ENCODE peak calls at places on chromosomes 5 and 9, in five cellular contexts. W, D, K, R and U are unnamed samples.

GRCh38 chr9:22216730-22217160 is 207.6 kb upstream of the CDKN2B start:
- DNase-seq in K (no peak), W (no peak), R (peak), D (no peak), U (no peak)

GRCh38 chr9:86282979-86283535 is 719 bp upstream of the ISCA1 start:
- DNase-seq in D (no peak), W (peak), R (no peak), K (no peak), U (no peak)

GRCh38 chr5:69295088-69295754 is 37.4 kb downstream of the CCDC125 start:
- DNase-seq in R (no peak), W (no peak), D (no peak), K (peak), U (no peak)

GRCh38 chr5:56321236-56321881 is 88.2 kb upstream of the ANKRD55 start:
- DNase-seq in K (no peak), D (no peak), W (no peak), R (no peak), U (no peak)

GRCh38 chr5:34957857-34958690 is 28.7 kb downstream of the DNAJC21 start:
- DNase-seq in D (no peak), K (peak), R (peak), W (peak), U (no peak)

GRCh38 chr9:134987906-134988700 is 70.4 kb upstream of the FCN1 start:
- DNase-seq in K (no peak), D (no peak), W (no peak), R (no peak), U (no peak)

GRCh38 chr5:14816999-14817761 is 54.4 kb downstream of the ANKH start:
- DNase-seq in D (no peak), R (no peak), W (no peak), K (no peak), U (no peak)

GRCh38 chr9:27086818-27087680 is 22.0 kb upstream of the TEK start:
- DNase-seq in R (no peak), D (no peak), W (no peak), K (no peak), U (no peak)

GRCh38 chr5:14782591-14782990 is 89.0 kb downstream of the ANKH start:
- DNase-seq in K (no peak), D (no peak), R (no peak), W (no peak), U (no peak)

GRCh38 chr5:3139596-3139995 is 388.1 kb upstream of the IRX2 start:
- DNase-seq in D (no peak), W (no peak), K (no peak), R (no peak), U (no peak)
- TF ChIP-seq GABPA in D (no peak), W (no peak), K (no peak), R (no peak), U (no peak)

GRCh38 chr9:137590469-137591383 is at the start of gene ZMYND19:
- DNase-seq in W (peak), D (peak), R (peak), K (peak), U (peak)
- TF ChIP-seq EP300 in W (no peak), D (no peak), R (no peak), K (no peak), U (no peak)

GRCh38 chr9:77290373-77290772 is 113.0 kb downstream of the VPS13A start:
- DNase-seq in K (no peak), W (no peak), R (no peak), D (no peak), U (no peak)
- TF ChIP-seq GABPA in K (no peak), W (no peak), R (no peak), D (no peak), U (no peak)

DNA sequence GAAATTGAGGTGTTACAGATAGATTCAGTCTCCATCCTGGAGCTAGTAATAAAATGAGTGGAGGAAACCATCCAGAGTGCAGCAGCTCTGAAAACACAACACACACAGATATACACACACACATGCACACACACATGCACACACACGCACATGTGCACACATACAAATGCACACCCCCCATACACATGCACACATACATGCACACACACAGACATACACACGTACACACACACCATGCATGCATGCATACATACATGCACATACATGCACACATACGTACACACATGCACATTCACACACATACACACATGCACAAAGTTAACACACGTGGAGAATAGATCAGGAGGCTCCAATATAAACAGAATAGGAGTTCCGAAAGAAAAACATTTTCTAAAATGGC is 21.0 kb upstream of the OBP2B start:
- DNase-seq in D (no peak), K (no peak), R (no peak), W (no peak), U (peak)
- TF ChIP-seq EP300 in D (no peak), K (no peak), R (no peak), W (no peak), U (no peak)

DNA sequence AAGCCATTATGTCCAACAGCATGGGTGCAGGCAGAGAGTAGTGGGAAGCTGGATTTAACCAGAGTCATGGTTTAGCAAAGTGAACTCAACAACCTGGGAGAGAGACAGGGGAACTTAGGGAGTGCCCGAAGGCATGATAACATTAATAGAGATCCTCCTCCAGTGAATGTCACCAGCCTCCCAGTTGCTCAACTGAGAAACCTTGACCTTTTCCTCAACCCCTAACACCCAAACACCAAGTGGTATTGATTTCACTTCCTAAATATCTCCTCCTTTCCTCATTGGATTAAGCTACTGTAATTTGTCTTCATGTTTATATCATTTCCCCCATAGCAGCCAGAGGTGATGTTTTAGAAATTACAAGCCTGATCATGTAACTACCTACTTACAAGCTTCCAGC is 42.5 kb downstream of the HMGCS1 start:
- DNase-seq in R (no peak), K (no peak), W (no peak), D (no peak), U (no peak)
- TF ChIP-seq GABPA in R (no peak), K (no peak), W (no peak), D (no peak), U (no peak)

DNA sequence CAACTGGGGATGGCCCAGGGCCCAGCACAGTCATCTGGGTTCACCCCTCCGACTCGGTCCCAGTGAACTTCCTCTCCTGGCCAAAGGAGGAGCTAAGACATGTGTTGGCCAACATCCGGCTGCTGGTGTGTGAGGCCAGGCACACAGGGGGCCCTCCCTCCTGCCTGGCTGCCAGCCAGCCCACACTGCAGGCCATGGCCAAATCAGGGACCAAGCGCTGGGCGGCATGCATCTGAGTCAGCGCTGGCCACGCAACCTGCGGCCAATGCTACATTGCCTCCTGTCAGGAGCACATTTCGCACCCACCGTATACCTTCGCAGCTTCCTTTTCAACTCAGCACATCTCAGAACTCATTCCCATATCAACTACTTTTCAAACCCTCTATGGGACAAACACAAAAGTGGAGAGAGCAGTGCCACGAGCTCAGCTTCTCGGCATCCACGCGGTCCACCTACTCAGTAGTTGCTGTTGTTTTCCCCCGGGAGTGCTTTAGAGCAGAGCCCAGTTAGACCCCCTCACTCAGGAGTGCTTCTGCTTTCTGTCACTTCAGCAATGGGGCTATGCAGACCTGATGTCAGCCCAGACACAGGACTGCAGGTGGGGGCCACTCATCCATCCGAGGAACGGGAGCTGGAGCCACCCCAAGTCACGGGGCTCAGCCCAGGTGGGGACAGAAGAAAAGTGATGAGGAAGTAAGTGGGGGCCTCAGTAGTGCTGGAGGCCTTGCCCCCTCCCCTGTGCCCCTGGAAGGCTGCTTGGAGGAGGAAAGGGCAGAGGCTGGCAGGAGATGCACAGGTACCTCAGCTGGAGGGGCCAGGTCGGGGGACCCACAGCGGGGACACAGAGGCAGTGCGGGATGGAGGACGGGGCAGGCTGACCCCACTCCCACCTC is 13.9 kb downstream of the NINJ1 start:
- DNase-seq in W (peak), R (peak), D (no peak), K (peak), U (no peak)
- TF ChIP-seq EP300 in W (no peak), R (peak), D (no peak), K (peak), U (no peak)